ENCODE peak calls at places on chromosomes 3 and 15, in six cellular contexts. M is brain microvascular endothelial cell, U is fibroblast of lung, E is SK-N-SH, O is gastrocnemius medialis, B is GM23338. N is an unnamed sample.

GRCh38 chr3:196093271-196094111 is 11.6 kb upstream of the TFRC start:
- DNase-seq in M (no peak), U (no peak), E (no peak), O (no peak), B (no peak), N (no peak)

GRCh38 chr15:68431792-68432401 is at the start of gene ITGA11:
- DNase-seq in M (peak; percentile 66), U (peak; percentile 74), E (peak; percentile 91), O (peak; percentile 46), B (peak; percentile 90), N (no peak)

GRCh38 chr3:98602078-98602678 is 8.8 kb upstream of the CPOX start:
- DNase-seq in M (peak; percentile 72), U (peak; percentile 66), E (peak; percentile 51), O (no peak), B (peak; percentile 74), N (no peak)

GRCh38 chr3:197490098-197490497 is 65.7 kb downstream of the BDH1 start:
- DNase-seq in M (peak; percentile 58), U (peak; percentile 89), E (no peak), O (no peak), B (no peak), N (peak; percentile 97)

GRCh38 chr15:101530224-101530958 is 40.9 kb upstream of the PCSK6 start:
- DNase-seq in M (no peak), U (no peak), E (peak; percentile 6), O (no peak), B (no peak), N (no peak)

GRCh38 chr3:178385280-178385952 is 150.8 kb upstream of the KCNMB2 start:
- DNase-seq in M (peak; percentile 51), U (peak; percentile 39), E (peak; percentile 52), O (no peak), B (peak; percentile 61), N (peak; percentile 18)

GRCh38 chr3:66997560-66998074 is 490 bp upstream of the KBTBD8 start:
- DNase-seq in M (peak; percentile 84), U (peak; percentile 70), E (no peak), O (peak; percentile 27), B (no peak), N (no peak)

GRCh38 chr3:196634224-196634623 is 5.3 kb upstream of the NRROS start:
- DNase-seq in M (no peak), U (no peak), E (no peak), O (peak; percentile 35), B (no peak), N (no peak)

GRCh38 chr3:133874344-133874743 is 21.3 kb downstream of the RAB6B start:
- DNase-seq in M (no peak), U (no peak), E (no peak), O (no peak), B (no peak), N (no peak)

GRCh38 chr15:43196760-43197548 is 11.8 kb downstream of the CCNDBP1 start:
- DNase-seq in M (no peak), U (no peak), E (no peak), O (no peak), B (no peak), N (no peak)

GRCh38 chr15:89332446-89332845 is 2.2 kb downstream of the POLG start:
- DNase-seq in M (peak; percentile 14), U (peak; percentile 16), E (peak; percentile 84), O (no peak), B (peak; percentile 62), N (no peak)

GRCh38 chr3:171242951-171243350 is 216.4 kb upstream of the SLC2A2 start:
- DNase-seq in M (no peak), U (no peak), E (no peak), O (no peak), B (no peak), N (no peak)

GRCh38 chr3:42712716-42713372 is 10.2 kb upstream of the HHATL start:
- DNase-seq in M (no peak), U (no peak), E (peak; percentile 5), O (peak; percentile 5), B (no peak), N (no peak)

GRCh38 chr3:10015476-10015904 is 10.7 kb upstream of the FANCD2 start:
- DNase-seq in M (peak; percentile 92), U (peak; percentile 96), E (no peak), O (peak; percentile 89), B (no peak), N (no peak)

GRCh38 chr15:25185791-25186190 is 231.0 kb downstream of the SNRPN start:
- DNase-seq in M (no peak), U (no peak), E (no peak), O (peak; percentile 7), B (no peak), N (no peak)

GRCh38 chr15:101269479-101270223 is 7.6 kb downstream of the SELENOS start:
- DNase-seq in M (no peak), U (peak; percentile 29), E (no peak), O (no peak), B (peak; percentile 69), N (peak; percentile 7)

GRCh38 chr3:177203689-177204395 is 6.6 kb upstream of the TBL1XR1 start:
- DNase-seq in M (no peak), U (no peak), E (no peak), O (no peak), B (no peak), N (no peak)

GRCh38 chr3:194404365-194405140 is 5.5 kb upstream of the GP5 start:
- DNase-seq in M (peak; percentile 53), U (peak; percentile 41), E (no peak), O (no peak), B (peak; percentile 62), N (no peak)

GRCh38 chr15:62240121-62240520 is 75.0 kb upstream of the C2CD4B start:
- DNase-seq in M (no peak), U (no peak), E (no peak), O (no peak), B (no peak), N (no peak)

GRCh38 chr3:30269751-30270445 is 336.5 kb upstream of the TGFBR2 start:
- DNase-seq in M (no peak), U (peak; percentile 74), E (no peak), O (no peak), B (no peak), N (no peak)

GRCh38 chr3:83514130-83514914 is 1444.5 kb upstream of the CADM2 start:
- DNase-seq in M (peak; percentile 4), U (peak; percentile 74), E (no peak), O (no peak), B (peak; percentile 65), N (no peak)
- H3K27ac ChIP-seq in M (no peak overlapping the region), U (no peak overlapping the region), E (no peak overlapping the region), O (no peak overlapping the region), B (no peak overlapping the region), N (no peak overlapping the region)

GRCh38 chr15:78641876-78642275 is 866 bp upstream of the CHRNB4 start:
- DNase-seq in M (no peak), U (no peak), E (no peak), O (no peak), B (peak; percentile 43), N (no peak)

GRCh38 chr15:78640527-78640839 is 527 bp downstream of the CHRNB4 start:
- DNase-seq in M (no peak), U (no peak), E (no peak), O (no peak), B (peak; percentile 47), N (no peak)

GRCh38 chr15:78642341-78642740 is 1.3 kb upstream of the CHRNB4 start:
- DNase-seq in M (no peak), U (no peak), E (peak; percentile 63), O (no peak), B (no peak), N (no peak)

GRCh38 chr15:78638658-78639314 is 2.2 kb downstream of the CHRNB4 start:
- DNase-seq in M (peak; percentile 40), U (peak; percentile 13), E (peak; percentile 90), O (no peak), B (peak; percentile 96), N (no peak)

DNA sequence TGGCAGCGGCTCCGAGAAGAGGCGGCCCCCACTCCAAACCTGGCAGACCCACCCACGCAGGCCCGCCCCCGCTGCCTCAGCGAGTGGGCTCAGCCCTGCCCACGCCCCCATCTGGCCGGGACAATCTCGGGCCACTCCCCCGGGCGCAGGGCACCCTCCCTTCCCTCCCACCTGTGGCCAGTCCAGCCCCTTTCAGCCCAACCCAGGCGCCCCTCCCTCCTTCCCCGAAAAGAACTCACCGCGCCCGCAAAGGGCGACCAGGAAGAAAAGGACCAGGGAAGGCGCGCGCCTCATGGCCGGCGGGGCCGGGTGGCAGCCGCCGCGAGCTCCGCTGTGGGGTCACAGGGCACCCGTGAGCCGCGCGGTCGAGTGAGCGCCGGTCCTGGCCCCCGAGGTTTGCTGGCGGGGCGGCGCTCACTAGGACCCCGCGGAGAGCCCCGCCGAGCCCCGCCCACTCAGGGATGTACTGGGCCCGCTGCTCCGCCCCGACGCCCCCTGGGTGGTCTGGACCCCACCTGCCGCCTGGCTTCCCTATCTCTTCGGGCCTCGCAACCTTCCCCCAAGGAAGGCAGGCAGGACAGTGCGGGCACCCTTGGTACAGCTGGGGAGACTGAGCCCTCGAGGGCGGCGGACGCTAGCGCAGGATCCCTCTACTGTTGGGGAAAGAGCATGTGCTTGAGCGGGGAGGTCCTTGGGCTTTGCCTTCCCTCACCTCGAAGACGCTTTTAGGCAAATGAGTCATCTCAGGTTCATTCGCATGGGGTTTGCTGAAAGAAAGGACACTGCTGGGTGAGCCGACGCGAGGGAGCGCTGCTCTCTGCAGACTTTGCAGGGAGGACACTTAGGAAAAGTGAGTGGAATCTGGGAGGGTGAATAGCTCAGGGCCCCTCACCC is at the start of gene CHRNB4:
- DNase-seq in M (no peak), U (peak; percentile 37), E (peak; percentile 94), O (no peak), B (peak; percentile 91), N (peak; percentile 73)
- TF ChIP-seq CTCF in M (peak; percentile 39), U (no peak), E (no peak), O (no peak), B (peak; percentile 69), N (peak; percentile 65)

GRCh38 chr3:43869491-43869890 is 178.8 kb downstream of the ABHD5 start:
- DNase-seq in M (no peak), U (no peak), E (no peak), O (no peak), B (no peak), N (no peak)

GRCh38 chr3:43865376-43865775 is 174.6 kb downstream of the ABHD5 start:
- DNase-seq in M (no peak), U (no peak), E (no peak), O (no peak), B (no peak), N (no peak)

GRCh38 chr3:43865887-43866528 is 175.3 kb downstream of the ABHD5 start:
- DNase-seq in M (no peak), U (no peak), E (no peak), O (no peak), B (no peak), N (no peak)

GRCh38 chr3:43866529-43867353 is 176.0 kb downstream of the ABHD5 start:
- DNase-seq in M (peak; percentile 88), U (peak; percentile 91), E (no peak), O (no peak), B (no peak), N (peak; percentile 76)

DNA sequence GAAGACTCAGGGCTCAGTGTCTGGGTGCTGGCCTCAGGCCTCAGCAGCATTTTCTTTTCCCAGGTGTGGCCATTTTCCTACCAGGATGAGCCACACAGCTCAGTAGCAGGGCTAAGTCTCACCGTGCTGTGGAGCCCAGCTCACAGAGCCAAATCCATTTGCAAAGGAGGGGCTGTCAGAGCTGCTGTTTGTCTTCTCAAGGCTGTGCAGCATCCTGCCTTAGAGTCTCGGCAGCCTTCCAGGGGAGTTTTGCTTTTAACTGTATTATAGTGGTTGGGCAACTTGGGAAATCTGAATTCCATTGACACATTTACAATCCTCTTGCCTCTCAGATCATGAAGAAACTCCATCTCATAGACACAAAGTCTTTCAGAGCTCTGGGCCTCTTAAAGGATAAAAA is 176.9 kb downstream of the ABHD5 start:
- DNase-seq in M (peak; percentile 44), U (peak; percentile 52), E (no peak), O (no peak), B (no peak), N (no peak)
- H3K27me3 ChIP-seq in M (no peaks in the 10 kb centered on the region), U (no peaks in the 10 kb centered on the region), E (no peaks in the 10 kb centered on the region), O (no peaks in the 10 kb centered on the region), B (no peaks in the 10 kb centered on the region), N (no peaks in the 10 kb centered on the region)

GRCh38 chr15:49270541-49271421 is 100.7 kb downstream of the GALK2 start:
- DNase-seq in M (peak; percentile 48), U (peak; percentile 97), E (no peak), O (no peak), B (peak; percentile 38), N (no peak)
- H3K27ac ChIP-seq in M (peak overlapping the region; percentile 42), U (peak overlapping the region; percentile 17), E (no peak overlapping the region), O (no peak overlapping the region), B (no peak overlapping the region), N (no peak overlapping the region)